ENCODE peak calls at places on chromosomes 1 and 21, in seven cellular contexts. O, U, Q, Z, X, Y and M are unnamed samples.

GRCh38 chr1:24516506-24516905 is 13.9 kb downstream of the RCAN3 start:
- DNase-seq in O (no peak), U (no peak), Q (no peak), Z (no peak), X (no peak), Y (no peak), M (no peak)

GRCh38 chr1:32180186-32181060 is 948 bp downstream of the TXLNA start:
- DNase-seq in O (no peak), U (no peak), Q (peak), Z (peak), X (peak), Y (peak), M (peak)

GRCh38 chr21:43034826-43035225 is 40.8 kb downstream of the CBS start:
- DNase-seq in O (no peak), U (no peak), Q (no peak), Z (no peak), X (no peak), Y (no peak), M (no peak)

GRCh38 chr1:234584926-234585325 is 25.1 kb downstream of the IRF2BP2 start:
- DNase-seq in O (no peak), U (no peak), Q (peak), Z (peak), X (no peak), Y (peak), M (no peak)

GRCh38 chr1:27661412-27662075 is 10.4 kb downstream of the IFI6 start:
- DNase-seq in O (no peak), U (no peak), Q (no peak), Z (no peak), X (no peak), Y (no peak), M (no peak)

GRCh38 chr1:231866392-231867331 is 240.1 kb downstream of the DISC1 start:
- DNase-seq in O (peak), U (peak), Q (peak), Z (peak), X (peak), Y (peak), M (peak)

GRCh38 chr1:215114154-215114933 is 31.8 kb downstream of the KCNK2 start:
- DNase-seq in O (no peak), U (no peak), Q (no peak), Z (peak), X (peak), Y (peak), M (no peak)

GRCh38 chr1:245154429-245155185 is at the start of gene KIF26B:
- DNase-seq in O (no peak), U (peak), Q (peak), Z (peak), X (peak), Y (peak), M (peak)

GRCh38 chr21:35256468-35256988 is 207.4 kb upstream of the RUNX1 start:
- DNase-seq in O (no peak), U (peak), Q (peak), Z (peak), X (peak), Y (peak), M (no peak)

GRCh38 chr1:14895727-14896126 is 257.8 kb upstream of the TMEM51 start:
- DNase-seq in O (no peak), U (no peak), Q (no peak), Z (no peak), X (no peak), Y (no peak), M (no peak)